ENCODE peak calls at places on chromosomes 7 and 10, in nine cellular contexts. L is left ventricle myocardium inferior, W is small intestine, K is IMR-90, A is foreskin keratinocyte, Z is ovary, D is aorta, N is tibial nerve, H is left lung. Y is an unnamed sample.

GRCh38 chr7:137484326-137484725 is 140.8 kb upstream of the PTN start:
- DNase-seq in L (no peak), W (no peak), K (peak), A (no peak), Z (no peak), D (no peak), N (no peak), H (no peak), Y (no peak)

GRCh38 chr10:81953420-81953819 is 78.4 kb downstream of the NRG3 start:
- DNase-seq in L (no peak), W (no peak), K (no peak), A (no peak), Z (no peak), D (no peak), N (no peak), H (no peak), Y (no peak)

GRCh38 chr10:29257106-29257783 is 31.6 kb upstream of the LYZL1 start:
- DNase-seq in L (peak), W (no peak), K (peak), A (peak), Z (peak), D (peak), N (peak), H (peak), Y (no peak)

GRCh38 chr7:81094952-81095351 is 176.1 kb upstream of the SEMA3C start:
- DNase-seq in L (no peak), W (no peak), K (no peak), A (no peak), Z (no peak), D (no peak), N (no peak), H (no peak), Y (no peak)

GRCh38 chr7:144388950-144389349 is 14.5 kb downstream of the NOBOX start:
- DNase-seq in L (no peak), W (no peak), K (no peak), A (no peak), Z (no peak), D (no peak), N (no peak), H (no peak), Y (no peak)

GRCh38 chr10:59880976-59881510 is 25.3 kb downstream of the CCDC6 start:
- DNase-seq in L (no peak), W (no peak), K (no peak), A (no peak), Z (no peak), D (no peak), N (no peak), H (no peak), Y (no peak)

GRCh38 chr7:65951837-65952578 is 30.0 kb downstream of the GUSB start:
- DNase-seq in L (no peak), W (no peak), K (no peak), A (peak), Z (no peak), D (no peak), N (no peak), H (no peak), Y (no peak)

GRCh38 chr10:49370326-49371100 is 25.4 kb downstream of the DRGX start:
- DNase-seq in L (no peak), W (no peak), K (no peak), A (no peak), Z (no peak), D (no peak), N (no peak), H (no peak), Y (no peak)

GRCh38 chr7:17041324-17041723 is 159.5 kb upstream of the AGR3 start:
- DNase-seq in L (no peak), W (peak), K (peak), A (peak), Z (no peak), D (no peak), N (no peak), H (no peak), Y (no peak)

GRCh38 chr7:36400606-36401005 is 10.9 kb downstream of the ANLN start:
- DNase-seq in L (no peak), W (no peak), K (peak), A (peak), Z (no peak), D (no peak), N (no peak), H (no peak), Y (no peak)

GRCh38 chr7:16991551-16991950 is 109.8 kb upstream of the AGR3 start:
- DNase-seq in L (no peak), W (no peak), K (no peak), A (no peak), Z (no peak), D (no peak), N (no peak), H (no peak), Y (no peak)

GRCh38 chr7:134827889-134828288 is 48.5 kb downstream of the CALD1 start:
- DNase-seq in L (no peak), W (no peak), K (peak), A (no peak), Z (no peak), D (no peak), N (no peak), H (no peak), Y (no peak)

GRCh38 chr10:83991986-83992753 is 147.1 kb upstream of the GHITM start:
- DNase-seq in L (no peak), W (peak), K (no peak), A (no peak), Z (no peak), D (no peak), N (no peak), H (no peak), Y (no peak)

GRCh38 chr10:30062090-30062489 is 2.7 kb upstream of the JCAD start:
- DNase-seq in L (no peak), W (no peak), K (peak), A (no peak), Z (no peak), D (no peak), N (no peak), H (no peak), Y (no peak)

GRCh38 chr10:13703997-13704536 is 117.3 kb downstream of the PRPF18 start:
- DNase-seq in L (no peak), W (no peak), K (no peak), A (no peak), Z (no peak), D (no peak), N (no peak), H (no peak), Y (no peak)

GRCh38 chr10:99612167-99612831 is 7.9 kb downstream of the SLC25A28 start:
- DNase-seq in L (no peak), W (peak), K (peak), A (peak), Z (no peak), D (no peak), N (peak), H (no peak), Y (peak)

GRCh38 chr7:36266683-36267082 is 113.6 kb downstream of the EEPD1 start:
- DNase-seq in L (no peak), W (no peak), K (no peak), A (no peak), Z (no peak), D (no peak), N (no peak), H (no peak), Y (no peak)

GRCh38 chr10:84310470-84310869 is 17.9 kb upstream of the CCSER2 start:
- DNase-seq in L (no peak), W (no peak), K (peak), A (peak), Z (no peak), D (no peak), N (no peak), H (no peak), Y (no peak)

GRCh38 chr7:1693991-1694524 is 24.0 kb downstream of the ELFN1 start:
- DNase-seq in L (peak), W (no peak), K (peak), A (no peak), Z (peak), D (peak), N (no peak), H (peak), Y (peak)

GRCh38 chr10:133002685-133003084 is 60.3 kb upstream of the CFAP46 start:
- DNase-seq in L (no peak), W (no peak), K (no peak), A (no peak), Z (no peak), D (no peak), N (no peak), H (no peak), Y (no peak)

GRCh38 chr10:133001114-133001513 is 58.7 kb upstream of the CFAP46 start:
- DNase-seq in L (no peak), W (no peak), K (no peak), A (no peak), Z (no peak), D (no peak), N (no peak), H (no peak), Y (no peak)

GRCh38 chr10:133004991-133005390 is 62.6 kb upstream of the CFAP46 start:
- DNase-seq in L (no peak), W (no peak), K (no peak), A (no peak), Z (no peak), D (no peak), N (no peak), H (no peak), Y (no peak)

GRCh38 chr10:133004478-133004877 is 62.1 kb upstream of the CFAP46 start:
- DNase-seq in L (no peak), W (no peak), K (no peak), A (no peak), Z (no peak), D (no peak), N (no peak), H (no peak), Y (no peak)

DNA sequence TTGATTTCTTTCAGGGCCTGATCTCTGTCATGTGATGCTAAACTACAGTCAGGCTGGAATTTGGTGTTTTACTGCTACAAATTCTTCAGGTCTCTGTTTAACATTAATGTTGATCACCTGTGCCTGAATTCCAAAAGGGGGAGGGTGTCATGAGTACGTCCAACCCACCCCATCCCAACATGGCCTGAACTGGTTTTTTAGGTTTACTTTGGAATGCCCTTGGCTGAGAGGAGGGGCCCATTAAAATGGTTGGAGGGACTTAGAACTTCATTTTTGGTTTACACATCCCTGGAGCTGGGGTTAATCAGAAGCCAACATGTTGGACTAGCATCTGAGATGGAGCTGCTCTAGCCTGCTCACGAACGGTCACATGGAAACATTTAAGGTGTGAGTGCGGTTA is 60.8 kb upstream of the CFAP46 start:
- DNase-seq in L (no peak), W (no peak), K (no peak), A (no peak), Z (no peak), D (no peak), N (no peak), H (no peak), Y (no peak)
- H3K27ac ChIP-seq in L (no peak), W (no peak), K (no peak), A (no peak), Z (no peak), D (no peak), N (no peak), H (no peak), Y (no peak)

GRCh38 chr7:50156746-50157145 is 63.7 kb upstream of the ZPBP start:
- DNase-seq in L (no peak), W (no peak), K (no peak), A (no peak), Z (no peak), D (no peak), N (no peak), H (no peak), Y (no peak)
- H3K27ac ChIP-seq in L (no peak), W (no peak), K (no peak), A (no peak), Z (no peak), D (no peak), N (no peak), H (no peak), Y (no peak)

DNA sequence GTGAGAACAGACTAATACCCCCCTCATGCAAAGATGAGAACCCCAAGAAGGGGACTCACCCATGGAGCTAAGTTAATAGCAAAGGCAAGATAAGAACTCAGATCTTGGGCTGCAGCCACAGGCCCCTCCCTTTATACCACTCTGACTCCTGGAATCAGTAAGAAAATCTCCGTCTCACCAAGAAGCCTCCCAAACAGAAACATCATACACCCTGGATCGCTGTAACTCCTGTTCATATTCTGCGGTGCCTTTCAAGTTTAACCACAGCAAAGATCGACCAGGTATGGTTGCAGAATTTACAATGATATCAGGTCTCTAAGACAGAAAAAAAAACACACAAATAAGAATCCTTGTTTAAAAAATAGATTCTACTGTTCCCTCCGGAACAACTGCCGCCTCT is 47.1 kb downstream of the SFMBT2 start:
- DNase-seq in L (no peak), W (no peak), K (no peak), A (no peak), Z (no peak), D (no peak), N (no peak), H (no peak), Y (no peak)
- H3K27ac ChIP-seq in L (no peak), W (no peak), K (no peak), A (no peak), Z (no peak), D (no peak), N (no peak), H (no peak), Y (no peak)

DNA sequence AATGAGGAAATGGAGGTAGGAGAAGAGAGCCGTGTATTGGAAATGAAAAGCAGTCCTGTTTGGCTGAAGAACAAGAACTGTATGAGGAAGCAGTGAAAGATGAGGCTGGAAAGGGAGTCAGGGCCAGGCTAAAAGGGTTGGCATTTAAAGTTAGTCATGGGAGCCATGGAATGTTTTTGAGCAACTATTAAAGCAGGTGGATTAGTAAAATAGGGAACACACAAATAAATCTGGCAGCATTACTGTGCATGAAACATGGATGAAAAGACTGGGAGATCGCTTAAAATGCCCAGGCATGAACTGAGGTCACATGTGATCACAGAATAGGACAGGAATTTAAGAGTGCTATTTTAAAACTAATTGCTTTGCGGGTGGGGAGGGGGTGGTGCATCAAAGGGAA is 1.4 kb upstream of the IFRD1 start:
- DNase-seq in L (no peak), W (no peak), K (no peak), A (no peak), Z (no peak), D (no peak), N (no peak), H (no peak), Y (no peak)
- H3K27ac ChIP-seq in L (peak), W (peak), K (no peak), A (no peak), Z (no peak), D (peak), N (peak), H (peak), Y (peak)

GRCh38 chr7:47571355-47572100 is 10.4 kb downstream of the TNS3 start:
- DNase-seq in L (peak), W (peak), K (peak), A (no peak), Z (peak), D (peak), N (no peak), H (peak), Y (peak)
- H3K27ac ChIP-seq in L (peak), W (peak), K (peak), A (no peak), Z (peak), D (peak), N (peak), H (peak), Y (peak)

DNA sequence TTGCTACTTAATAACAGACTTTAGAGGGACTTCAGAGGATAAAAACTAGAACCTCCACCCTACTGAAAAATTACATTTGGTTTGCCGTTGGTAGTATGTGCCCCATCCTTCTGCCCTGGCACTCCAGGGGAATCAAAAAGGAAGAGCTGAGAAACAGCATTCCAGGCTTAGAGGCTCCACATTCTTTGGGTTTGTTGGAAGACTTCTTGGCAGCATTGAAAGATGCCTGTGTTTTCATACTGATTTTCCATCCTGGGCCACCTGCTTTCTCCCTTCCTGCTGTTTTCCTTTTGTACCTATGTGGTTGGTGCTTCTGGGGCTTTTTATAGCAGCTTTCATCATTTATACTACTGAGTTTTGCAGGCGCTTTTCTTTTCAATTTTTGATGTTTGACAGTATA is 61.7 kb downstream of the AUTS2 start:
- DNase-seq in L (no peak), W (no peak), K (no peak), A (no peak), Z (no peak), D (no peak), N (no peak), H (no peak), Y (no peak)
- H3K27ac ChIP-seq in L (no peak), W (no peak), K (no peak), A (no peak), Z (no peak), D (no peak), N (no peak), H (no peak), Y (no peak)

DNA sequence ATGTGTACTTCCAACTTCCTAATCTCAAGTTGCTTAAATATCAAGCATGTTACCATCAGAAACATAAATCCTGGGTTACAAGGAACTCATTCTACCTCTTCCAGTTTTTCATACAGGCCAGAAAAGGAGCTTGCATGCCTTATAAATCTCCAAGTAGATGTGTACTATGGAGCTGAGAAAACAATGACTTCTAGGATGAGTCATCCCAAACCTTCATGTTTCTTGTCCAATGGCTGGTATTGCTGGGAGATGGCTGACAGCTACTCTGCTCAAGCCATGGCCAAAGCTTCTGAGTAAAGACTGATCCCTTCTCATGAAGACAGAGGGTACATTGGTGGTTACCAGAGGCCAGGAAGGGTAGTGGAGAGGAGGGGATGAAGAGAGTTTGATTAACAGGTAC is 8.6 kb downstream of the RAPGEF5 start:
- DNase-seq in L (no peak), W (no peak), K (no peak), A (peak), Z (no peak), D (no peak), N (no peak), H (no peak), Y (no peak)
- H3K27ac ChIP-seq in L (no peak), W (no peak), K (no peak), A (no peak), Z (no peak), D (no peak), N (no peak), H (no peak), Y (no peak)